ENCODE peak calls at places on chromosomes 13 and 19, in four cellular contexts. O is esophagus muscularis mucosa, Z is fibroblast of the aortic adventitia, W is heart right ventricle. E is an unnamed sample.

GRCh38 chr19:47427241-47428176 is 8.2 kb upstream of the MEIS3 start:
- DNase-seq in W (peak), Z (peak), O (no peak), E (peak)

GRCh38 chr13:68806125-68806524 is 1301.5 kb upstream of the ATXN8OS start:
- DNase-seq in W (no peak), Z (no peak), O (no peak), E (no peak)

GRCh38 chr13:69306766-69307165 is 800.9 kb upstream of the ATXN8OS start:
- DNase-seq in W (no peak), Z (no peak), O (no peak), E (peak)

GRCh38 chr19:5990289-5990797 is 12.4 kb upstream of the RANBP3 start:
- DNase-seq in Z (no peak), O (no peak), W (no peak), E (peak)

GRCh38 chr19:40576585-40577451 is at the start of gene SHKBP1:
- DNase-seq in O (peak), Z (peak), W (peak), E (peak)

GRCh38 chr19:53881482-53882390 is at the start of gene PRKCG:
- DNase-seq in Z (no peak), O (no peak), W (peak), E (peak)

GRCh38 chr13:67557642-67558241 is 327.6 kb upstream of the PCDH9 start:
- DNase-seq in Z (no peak), O (no peak), W (no peak), E (peak)

GRCh38 chr13:29182216-29182615 is 362.1 kb downstream of the MTUS2 start:
- DNase-seq in W (no peak), Z (no peak), O (no peak), E (no peak)

GRCh38 chr13:29923554-29924481 is 73.4 kb upstream of the UBL3 start:
- DNase-seq in O (no peak), W (peak), Z (peak), E (peak)

GRCh38 chr13:100811431-100811830 is 136.8 kb upstream of the TMTC4 start:
- DNase-seq in O (no peak), W (no peak), Z (no peak), E (no peak)

GRCh38 chr13:113350065-113350937 is 13.6 kb downstream of the GRTP1 start:
- DNase-seq in O (no peak), W (no peak), Z (no peak), E (peak)

GRCh38 chr19:57334191-57334590 is 13.9 kb downstream of the ZNF543 start:
- DNase-seq in W (no peak), O (no peak), Z (peak), E (no peak)
- H3K4me3 ChIP-seq in W (no peak), O (no peak), Z (no peak), E (no peak)

GRCh38 chr19:11535792-11536595 is 2.7 kb upstream of the CNN1 start:
- DNase-seq in W (peak), O (peak), Z (peak), E (peak)

GRCh38 chr19:11539495-11540365 is 1.1 kb downstream of the CNN1 start:
- DNase-seq in O (no peak), Z (no peak), W (no peak), E (peak)

GRCh38 chr19:11540642-11541041 is 2.0 kb downstream of the CNN1 start:
- DNase-seq in W (no peak), Z (no peak), O (no peak), E (no peak)

GRCh38 chr19:11541238-11541637 is 2.6 kb downstream of the CNN1 start:
- DNase-seq in W (no peak), Z (no peak), O (no peak), E (no peak)

DNA sequence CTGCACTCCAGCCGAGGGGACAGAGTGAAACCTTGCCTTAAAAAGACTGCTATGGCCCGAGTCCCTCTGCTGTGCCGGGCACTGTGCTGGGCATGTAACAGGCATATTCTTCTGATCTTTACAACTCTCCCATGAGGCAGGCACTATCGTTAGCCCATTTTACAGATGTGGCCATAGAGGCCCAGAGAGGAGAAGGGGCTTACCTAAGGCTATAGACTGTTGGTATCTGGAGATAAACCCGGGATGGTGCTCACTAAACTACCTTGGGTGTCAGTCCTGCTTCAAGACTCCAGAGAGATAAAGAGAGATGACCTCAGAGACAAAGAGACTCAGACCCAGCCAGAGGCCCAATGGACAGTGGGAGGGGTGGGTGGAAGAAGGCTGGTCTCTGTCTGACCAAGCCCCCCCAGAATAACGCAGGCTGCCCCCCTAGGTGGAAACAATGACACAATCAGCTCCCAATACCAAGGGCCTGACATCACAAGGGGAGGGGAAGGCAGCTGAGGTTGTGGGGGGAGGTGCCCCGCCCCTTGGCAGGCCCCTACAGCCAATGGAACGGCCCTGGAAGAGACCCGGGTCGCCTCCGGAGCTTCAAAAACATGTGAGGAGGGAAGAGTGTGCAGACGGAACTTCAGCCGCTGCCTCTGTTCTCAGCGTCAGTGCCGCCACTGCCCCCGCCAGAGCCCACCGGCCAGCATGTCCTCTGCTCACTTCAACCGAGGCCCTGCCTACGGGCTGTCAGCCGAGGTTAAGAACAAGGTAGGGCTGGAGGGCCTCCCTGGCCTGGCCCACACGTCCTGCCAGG is at the start of gene CNN1:
- DNase-seq in W (peak), O (peak), Z (peak), E (peak)
- H3K4me3 ChIP-seq in W (peak), O (peak), Z (no peak), E (peak)

DNA sequence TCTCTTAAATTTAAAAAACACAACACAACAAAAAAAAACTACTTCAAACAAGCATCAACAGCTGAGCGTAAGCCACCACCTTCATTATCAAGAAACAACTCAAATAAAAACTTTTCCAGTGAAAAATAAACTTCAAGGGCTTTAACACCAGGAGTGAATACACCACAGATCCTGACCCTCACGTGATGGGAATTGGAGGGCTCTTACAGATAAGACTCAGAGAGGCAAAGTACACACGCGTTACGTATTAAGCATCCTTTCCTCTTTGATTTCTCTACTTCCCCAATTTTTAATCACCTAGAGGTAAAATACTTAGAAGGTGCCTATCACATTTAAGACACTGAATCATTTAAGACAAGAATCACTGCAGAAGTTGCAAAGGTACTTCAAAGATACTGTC is 588 bp upstream of the STARD13 start:
- DNase-seq in W (no peak), O (no peak), Z (peak), E (no peak)
- H3K4me3 ChIP-seq in W (peak), O (peak), Z (peak), E (no peak)

GRCh38 chr19:8342316-8342683 is 762 bp downstream of the KANK3 start:
- DNase-seq in O (no peak), W (no peak), Z (no peak), E (no peak)
- H3K4me3 ChIP-seq in O (peak), W (peak), Z (no peak), E (no peak)

GRCh38 chr19:45999653-46000121 is 4.4 kb downstream of the CCDC61 start:
- DNase-seq in W (no peak), Z (peak), O (no peak), E (peak)
- H3K4me3 ChIP-seq in W (no peak), Z (peak), O (no peak), E (no peak)

GRCh38 chr13:33932765-33933406 is 114.9 kb downstream of the RFC3 start:
- DNase-seq in O (no peak), W (no peak), Z (peak), E (no peak)
- H3K4me3 ChIP-seq in O (no peak), W (no peak), Z (no peak), E (no peak)

E was measured in mesendoderm.